ENCODE peak calls at places on chromosomes 16 and 17, in five cellular contexts. One of them, this sample, is unnamed.

GRCh38 chr17:41555105-41555887 is 16.6 kb downstream of the KRT9 start:
- ATAC-seq in left lung: no peak
- ATAC-seq in foreskin keratinocyte: no peak
- ATAC-seq in GM23338: no peak
- ATAC-seq in HepG2: no peak
- ATAC-seq in this sample: peak; percentile 16

GRCh38 chr17:38980455-38981217 is 13.4 kb upstream of the FBXO47 start:
- ATAC-seq in left lung: no peak
- ATAC-seq in foreskin keratinocyte: no peak
- ATAC-seq in GM23338: no peak
- ATAC-seq in HepG2: no peak
- ATAC-seq in this sample: no peak

GRCh38 chr17:3712811-3713463 is 10.8 kb upstream of the HASPIN start:
- ATAC-seq in left lung: no peak
- ATAC-seq in foreskin keratinocyte: no peak
- ATAC-seq in GM23338: no peak
- ATAC-seq in HepG2: no peak
- ATAC-seq in this sample: no peak

GRCh38 chr16:82298472-82298871 is 128.4 kb upstream of the MPHOSPH6 start:
- ATAC-seq in left lung: no peak
- ATAC-seq in foreskin keratinocyte: no peak
- ATAC-seq in GM23338: no peak
- ATAC-seq in HepG2: no peak
- ATAC-seq in this sample: no peak

GRCh38 chr17:79811036-79811887 is 14.4 kb upstream of the CBX8 start:
- ATAC-seq in left lung: peak; percentile 50
- ATAC-seq in foreskin keratinocyte: no peak
- ATAC-seq in GM23338: no peak
- ATAC-seq in HepG2: peak; percentile 64
- ATAC-seq in this sample: no peak

GRCh38 chr16:17295948-17296347 is 174.8 kb downstream of the XYLT1 start:
- ATAC-seq in left lung: no peak
- ATAC-seq in foreskin keratinocyte: no peak
- ATAC-seq in GM23338: no peak
- ATAC-seq in HepG2: no peak
- ATAC-seq in this sample: no peak

GRCh38 chr16:23745263-23745662 is 9.6 kb upstream of the CHP2 start:
- ATAC-seq in left lung: no peak
- ATAC-seq in foreskin keratinocyte: no peak
- ATAC-seq in GM23338: no peak
- ATAC-seq in HepG2: no peak
- ATAC-seq in this sample: no peak

GRCh38 chr17:74457146-74457819 is 9.2 kb upstream of the CD300A start:
- ATAC-seq in left lung: peak; percentile 37
- ATAC-seq in foreskin keratinocyte: peak; percentile 6
- ATAC-seq in GM23338: peak; percentile 5
- ATAC-seq in HepG2: no peak
- ATAC-seq in this sample: peak; percentile 32

GRCh38 chr16:67174706-67175231 is 4.4 kb downstream of the NOL3 start:
- ATAC-seq in left lung: no peak
- ATAC-seq in foreskin keratinocyte: no peak
- ATAC-seq in GM23338: no peak
- ATAC-seq in HepG2: no peak
- ATAC-seq in this sample: no peak

GRCh38 chr16:69773255-69773947 is 11.3 kb downstream of the WWP2 start:
- ATAC-seq in left lung: no peak
- ATAC-seq in foreskin keratinocyte: no peak
- ATAC-seq in GM23338: no peak
- ATAC-seq in HepG2: no peak
- ATAC-seq in this sample: no peak

GRCh38 chr16:30923554-30924085 is at the start of gene FBXL19:
- ATAC-seq in left lung: no peak
- ATAC-seq in foreskin keratinocyte: no peak
- ATAC-seq in GM23338: peak; percentile 0
- ATAC-seq in HepG2: no peak
- ATAC-seq in this sample: no peak

GRCh38 chr16:77359065-77359502 is 75.8 kb downstream of the ADAMTS18 start:
- ATAC-seq in left lung: peak; percentile 98
- ATAC-seq in foreskin keratinocyte: no peak
- ATAC-seq in GM23338: no peak
- ATAC-seq in HepG2: peak; percentile 99
- ATAC-seq in this sample: peak; percentile 74

GRCh38 chr17:81323083-81323369 is 27.9 kb upstream of the SLC38A10 start:
- ATAC-seq in left lung: no peak
- ATAC-seq in foreskin keratinocyte: no peak
- ATAC-seq in GM23338: no peak
- ATAC-seq in HepG2: no peak
- ATAC-seq in this sample: peak; percentile 4

GRCh38 chr16:67190448-67191399 is 788 bp upstream of the EXOC3L1 start:
- ATAC-seq in left lung: no peak
- ATAC-seq in foreskin keratinocyte: no peak
- ATAC-seq in GM23338: no peak
- ATAC-seq in HepG2: no peak
- ATAC-seq in this sample: no peak

GRCh38 chr16:2179107-2179501 is 17.3 kb downstream of the CASKIN1 start:
- ATAC-seq in left lung: no peak
- ATAC-seq in foreskin keratinocyte: no peak
- ATAC-seq in GM23338: no peak
- ATAC-seq in HepG2: no peak
- ATAC-seq in this sample: no peak

GRCh38 chr16:17544785-17545184 is 74.0 kb upstream of the XYLT1 start:
- ATAC-seq in left lung: no peak
- ATAC-seq in foreskin keratinocyte: no peak
- ATAC-seq in GM23338: no peak
- ATAC-seq in HepG2: no peak
- ATAC-seq in this sample: no peak

GRCh38 chr16:64952177-64952576 is 169.7 kb downstream of the CDH11 start:
- ATAC-seq in left lung: peak; percentile 49
- ATAC-seq in foreskin keratinocyte: no peak
- ATAC-seq in GM23338: no peak
- ATAC-seq in HepG2: no peak
- ATAC-seq in this sample: no peak

GRCh38 chr16:22117666-22118065 is 25.3 kb downstream of the VWA3A start:
- ATAC-seq in left lung: no peak
- ATAC-seq in foreskin keratinocyte: peak; percentile 86
- ATAC-seq in GM23338: no peak
- ATAC-seq in HepG2: no peak
- ATAC-seq in this sample: no peak

GRCh38 chr16:24035127-24035842 is 199.5 kb downstream of the PRKCB start:
- ATAC-seq in left lung: no peak
- ATAC-seq in foreskin keratinocyte: no peak
- ATAC-seq in GM23338: peak; percentile 47
- ATAC-seq in HepG2: no peak
- ATAC-seq in this sample: peak; percentile 32

GRCh38 chr17:58279016-58279671 is 1.6 kb downstream of the MPO start:
- ATAC-seq in left lung: peak; percentile 72
- ATAC-seq in foreskin keratinocyte: peak; percentile 10
- ATAC-seq in GM23338: peak; percentile 58
- ATAC-seq in HepG2: peak; percentile 63
- ATAC-seq in this sample: peak; percentile 17

GRCh38 chr17:2215616-2216364 is 87.8 kb downstream of the SMG6 start:
- ATAC-seq in left lung: peak; percentile 70
- ATAC-seq in foreskin keratinocyte: no peak
- ATAC-seq in GM23338: peak; percentile 86
- ATAC-seq in HepG2: no peak
- ATAC-seq in this sample: no peak

GRCh38 chr17:39118674-39119419 is 32.6 kb downstream of the PLXDC1 start:
- ATAC-seq in left lung: peak; percentile 62
- ATAC-seq in foreskin keratinocyte: no peak
- ATAC-seq in GM23338: no peak
- ATAC-seq in HepG2: no peak
- ATAC-seq in this sample: no peak

GRCh38 chr17:42553866-42554249 is 1.1 kb downstream of the HSD17B1 start:
- ATAC-seq in left lung: peak; percentile 45
- ATAC-seq in foreskin keratinocyte: peak; percentile 40
- ATAC-seq in GM23338: no peak
- ATAC-seq in HepG2: no peak
- ATAC-seq in this sample: peak; percentile 70

GRCh38 chr16:797120-797420 is 3.5 kb downstream of the GNG13 start:
- ATAC-seq in left lung: no peak
- ATAC-seq in foreskin keratinocyte: peak; percentile 15
- ATAC-seq in GM23338: peak; percentile 60
- ATAC-seq in HepG2: no peak
- ATAC-seq in this sample: peak; percentile 5

GRCh38 chr16:3950343-3951193 is 70.1 kb upstream of the CREBBP start:
- ATAC-seq in left lung: peak; percentile 81
- ATAC-seq in foreskin keratinocyte: peak; percentile 48
- ATAC-seq in GM23338: no peak
- ATAC-seq in HepG2: no peak
- ATAC-seq in this sample: peak; percentile 73

GRCh38 chr17:2892305-2892971 is 96.2 kb downstream of the RAP1GAP2 start:
- ATAC-seq in left lung: peak; percentile 80
- ATAC-seq in foreskin keratinocyte: peak; percentile 87
- ATAC-seq in GM23338: no peak
- ATAC-seq in HepG2: peak; percentile 37
- ATAC-seq in this sample: peak; percentile 88

GRCh38 chr17:29714146-29714545 is 91.4 kb upstream of the CORO6 start:
- ATAC-seq in left lung: no peak
- ATAC-seq in foreskin keratinocyte: no peak
- ATAC-seq in GM23338: no peak
- ATAC-seq in HepG2: no peak
- ATAC-seq in this sample: no peak

GRCh38 chr16:3999890-4000325 is 116.3 kb downstream of the ADCY9 start:
- ATAC-seq in left lung: peak; percentile 9
- ATAC-seq in foreskin keratinocyte: no peak
- ATAC-seq in GM23338: no peak
- ATAC-seq in HepG2: no peak
- ATAC-seq in this sample: no peak

GRCh38 chr17:45060382-45060823 is 714 bp upstream of the NMT1 start:
- ATAC-seq in left lung: peak; percentile 5
- ATAC-seq in foreskin keratinocyte: no peak
- ATAC-seq in GM23338: peak; percentile 19
- ATAC-seq in HepG2: peak; percentile 39
- ATAC-seq in this sample: peak; percentile 2

GRCh38 chr16:88697831-88698693 is 8.1 kb downstream of the RNF166 start:
- ATAC-seq in left lung: no peak
- ATAC-seq in foreskin keratinocyte: peak; percentile 20
- ATAC-seq in GM23338: peak; percentile 77
- ATAC-seq in HepG2: peak; percentile 12
- ATAC-seq in this sample: no peak

GRCh38 chr16:8675183-8676159 is 1.1 kb downstream of the ABAT start:
- ATAC-seq in left lung: no peak
- ATAC-seq in foreskin keratinocyte: peak; percentile 20
- ATAC-seq in GM23338: no peak
- ATAC-seq in HepG2: peak; percentile 40
- ATAC-seq in this sample: no peak

GRCh38 chr17:20191066-20191465 is 181.9 kb downstream of the SPECC1 start:
- ATAC-seq in left lung: peak; percentile 49
- ATAC-seq in foreskin keratinocyte: peak; percentile 59
- ATAC-seq in GM23338: no peak
- ATAC-seq in HepG2: no peak
- ATAC-seq in this sample: peak; percentile 63

GRCh38 chr17:82070611-82071010 is 5.0 kb upstream of the DUS1L start:
- ATAC-seq in left lung: no peak
- ATAC-seq in foreskin keratinocyte: no peak
- ATAC-seq in GM23338: no peak
- ATAC-seq in HepG2: no peak
- ATAC-seq in this sample: no peak

This sample was measured in esophagus mucosa.